ENCODE peak calls at places on chromosomes 4 and X, in nine cellular contexts. D is right atrium auricular region, O is neural progenitor cell, W is HFF-Myc, P is mammary epithelial cell, T is H9, J is lower lobe of right lung, G is astrocyte, R is breast epithelium. Z is an unnamed sample.
A peak's percentile ranks its signal among the peaks of the same experiment; 100 is the strongest.

GRCh38 chrX:13252726-13253125 is 67.1 kb downstream of the ATXN3L start:
- DNase-seq in D (no peak), O (no peak), W (no peak), P (no peak), T (no peak), J (no peak), G (peak; percentile 32), R (no peak), Z (no peak)

GRCh38 chrX:63761639-63762038 is 23.4 kb downstream of the ARHGEF9 start:
- DNase-seq in D (no peak), O (no peak), W (no peak), P (no peak), T (no peak), J (no peak), G (no peak), R (no peak), Z (no peak)

GRCh38 chr4:159367421-159368105 is 264.7 kb downstream of the RAPGEF2 start:
- DNase-seq in D (no peak), O (no peak), W (no peak), P (no peak), T (no peak), J (no peak), G (no peak), R (no peak), Z (no peak)

GRCh38 chr4:93897559-93897958 is 69.0 kb downstream of the ATOH1 start:
- DNase-seq in D (no peak), O (no peak), W (no peak), P (peak; percentile 1), T (no peak), J (no peak), G (no peak), R (no peak), Z (no peak)

GRCh38 chr4:18593297-18594002 is 571.9 kb upstream of the LCORL start:
- DNase-seq in D (peak; percentile 70), O (peak; percentile 91), W (peak; percentile 46), P (peak; percentile 51), T (peak; percentile 70), J (no peak), G (peak; percentile 36), R (no peak), Z (peak; percentile 23)

GRCh38 chr4:120096508-120097297 is 30.1 kb upstream of the MAD2L1 start:
- DNase-seq in D (no peak), O (no peak), W (no peak), P (no peak), T (no peak), J (no peak), G (no peak), R (no peak), Z (no peak)

GRCh38 chrX:19176901-19177630 is 54.8 kb upstream of the ADGRG2 start:
- DNase-seq in D (no peak), O (no peak), W (no peak), P (no peak), T (no peak), J (no peak), G (no peak), R (no peak), Z (no peak)

GRCh38 chrX:10381218-10381617 is 224.4 kb downstream of the CLCN4 start:
- DNase-seq in D (no peak), O (no peak), W (no peak), P (peak; percentile 44), T (no peak), J (no peak), G (no peak), R (no peak), Z (no peak)

GRCh38 chr4:155679343-155679742 is 12.7 kb downstream of the GUCY1A1 start:
- DNase-seq in D (no peak), O (peak; percentile 16), W (no peak), P (peak; percentile 45), T (no peak), J (no peak), G (no peak), R (no peak), Z (no peak)

GRCh38 chrX:119954374-119954773 is 10.8 kb upstream of the NKAP start:
- DNase-seq in D (no peak), O (no peak), W (no peak), P (no peak), T (no peak), J (no peak), G (no peak), R (no peak), Z (no peak)

GRCh38 chr4:186074189-186074588 is 5.2 kb downstream of the TLR3 start:
- DNase-seq in D (no peak), O (no peak), W (no peak), P (no peak), T (no peak), J (peak; percentile 83), G (no peak), R (no peak), Z (no peak)

GRCh38 chr4:23952258-23952657 is 62.4 kb upstream of the PPARGC1A start:
- DNase-seq in D (no peak), O (no peak), W (no peak), P (no peak), T (no peak), J (no peak), G (no peak), R (no peak), Z (no peak)

GRCh38 chrX:2385224-2385623 is 115.6 kb downstream of the DHRSX start:
- DNase-seq in D (no peak), O (no peak), W (no peak), P (peak; percentile 86), T (no peak), J (no peak), G (peak; percentile 97), R (no peak), Z (peak; percentile 55)

GRCh38 chrX:39476596-39476995 is 621.2 kb downstream of the BCOR start:
- DNase-seq in D (no peak), O (peak; percentile 56), W (no peak), P (no peak), T (peak; percentile 33), J (no peak), G (no peak), R (no peak), Z (no peak)

GRCh38 chrX:107542500-107542899 is 85.8 kb upstream of the PRPS1 start:
- DNase-seq in D (no peak), O (peak; percentile 73), W (no peak), P (peak; percentile 31), T (peak; percentile 65), J (no peak), G (peak; percentile 33), R (no peak), Z (no peak)

GRCh38 chrX:107541244-107541643 is 87.1 kb upstream of the PRPS1 start:
- DNase-seq in D (no peak), O (no peak), W (no peak), P (no peak), T (no peak), J (no peak), G (peak; percentile 12), R (no peak), Z (no peak)

DNA sequence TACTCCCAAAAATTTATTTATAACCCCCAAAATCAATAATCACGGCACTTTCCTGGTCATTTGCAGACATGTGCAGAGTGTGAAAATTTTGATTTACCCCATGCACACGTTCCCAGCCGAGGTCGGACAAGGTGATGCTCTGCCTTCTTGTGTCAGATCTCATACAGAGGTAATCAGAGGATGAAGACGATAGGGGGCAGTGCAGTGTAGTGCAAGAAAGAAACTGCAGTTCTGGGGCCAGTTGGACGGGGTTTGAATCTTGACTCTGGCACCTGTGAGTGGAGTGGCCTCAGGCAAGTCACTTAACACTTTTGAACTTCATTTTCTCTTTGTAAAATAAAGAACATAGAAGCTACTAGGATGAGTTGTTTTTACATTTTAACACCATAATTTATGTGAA is 88.4 kb downstream of the FRMPD3 start:
- DNase-seq in D (no peak), O (peak; percentile 72), W (peak; percentile 17), P (peak; percentile 27), T (peak; percentile 76), J (no peak), G (peak; percentile 16), R (no peak), Z (no peak)
- TF ChIP-seq CTCF in D (peak; percentile 51), O (peak; percentile 73), W (peak; percentile 52), P (peak; percentile 68), T (peak; percentile 68), J (peak; percentile 35), G (peak; percentile 30), R (no peak), Z (peak; percentile 55)

DNA sequence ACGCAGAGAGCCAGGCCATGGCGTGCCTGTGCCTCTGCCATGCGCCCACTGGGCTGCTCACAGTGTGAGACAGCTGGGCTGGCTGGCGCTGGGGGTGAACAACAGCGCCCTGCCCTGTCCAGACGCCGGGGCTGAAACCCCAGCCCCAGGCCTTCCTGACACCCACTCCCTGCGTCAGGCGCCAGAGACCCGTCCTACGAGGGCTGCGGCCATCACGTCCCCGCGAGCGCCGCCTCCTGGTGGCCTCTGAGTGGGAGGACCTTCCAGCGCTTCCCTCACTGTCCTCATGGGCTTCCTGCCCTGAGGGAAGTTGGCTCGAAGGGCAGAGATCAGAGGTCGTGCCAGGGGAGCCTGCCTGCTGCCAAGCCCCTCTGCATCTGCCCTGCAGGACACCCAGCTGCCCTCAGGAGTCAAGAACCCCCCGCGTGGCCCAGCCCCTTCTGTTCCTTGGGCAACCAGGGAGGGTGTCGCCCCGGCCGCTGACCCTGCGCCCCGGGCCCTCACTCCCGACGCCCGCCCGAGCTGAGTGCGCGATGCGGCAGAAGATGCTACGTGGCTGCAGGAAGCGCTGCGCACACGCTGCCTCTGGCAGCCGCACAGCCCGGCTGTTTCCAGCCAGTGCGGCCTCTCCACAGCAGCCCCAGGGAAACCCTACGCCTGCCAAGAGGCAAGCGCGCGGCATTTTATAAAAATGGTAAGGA is 16.2 kb downstream of the NELFA start:
- DNase-seq in D (no peak), O (peak; percentile 66), W (no peak), P (no peak), T (peak; percentile 90), J (no peak), G (no peak), R (no peak), Z (no peak)
- TF ChIP-seq CTCF in D (no peak), O (peak; percentile 55), W (no peak), P (peak; percentile 67), T (peak; percentile 76), J (no peak), G (no peak), R (no peak), Z (peak; percentile 4)

GRCh38 chr4:174369968-174370367 is 86.3 kb downstream of the CEP44 start:
- DNase-seq in D (no peak), O (no peak), W (no peak), P (no peak), T (no peak), J (no peak), G (no peak), R (no peak), Z (no peak)

GRCh38 chr4:174362340-174362739 is 78.6 kb downstream of the CEP44 start:
- DNase-seq in D (no peak), O (no peak), W (no peak), P (peak; percentile 41), T (no peak), J (no peak), G (no peak), R (no peak), Z (no peak)

GRCh38 chr4:174365018-174365587 is 81.4 kb downstream of the CEP44 start:
- DNase-seq in D (no peak), O (peak; percentile 46), W (no peak), P (no peak), T (no peak), J (no peak), G (peak; percentile 6), R (no peak), Z (no peak)
- TF ChIP-seq CTCF in D (peak; percentile 61), O (peak; percentile 71), W (peak; percentile 22), P (peak; percentile 39), T (peak; percentile 74), J (peak; percentile 58), G (peak; percentile 47), R (no peak), Z (peak; percentile 19)

GRCh38 chr4:46886711-46887110 is 22.3 kb downstream of the COX7B2 start:
- DNase-seq in D (no peak), O (no peak), W (no peak), P (no peak), T (no peak), J (no peak), G (peak; percentile 4), R (no peak), Z (no peak)
- TF ChIP-seq CTCF in D (peak; percentile 40), O (peak; percentile 42), W (no peak), P (peak; percentile 49), T (peak; percentile 32), J (no peak), G (peak; percentile 43), R (no peak), Z (peak; percentile 28)